ENCODE peak calls at places on chromosomes 2 and 18, in nine cellular contexts. N, H, L, Z, B, F, V, U and I are unnamed samples.

GRCh38 chr2:27832396-27832795 is 57.8 kb downstream of the RBKS start:
- DNase-seq in N (no peak), H (peak), L (no peak), Z (no peak), B (peak), F (no peak), V (peak), U (no peak), I (no peak)

GRCh38 chr2:160286541-160286940 is 86.5 kb upstream of the ITGB6 start:
- DNase-seq in N (no peak), H (no peak), L (no peak), Z (no peak), B (no peak), F (no peak), V (no peak), U (no peak), I (no peak)

GRCh38 chr2:103991591-103991990 is 862.3 kb upstream of the POU3F3 start:
- DNase-seq in N (no peak), H (no peak), L (no peak), Z (no peak), B (no peak), F (no peak), V (no peak), U (no peak), I (no peak)

GRCh38 chr2:175620035-175620434 is 382.0 kb downstream of the LNPK start:
- DNase-seq in N (no peak), H (no peak), L (no peak), Z (no peak), B (no peak), F (no peak), V (no peak), U (no peak), I (no peak)

GRCh38 chr2:41598161-41598894 is 449.5 kb upstream of the PKDCC start:
- DNase-seq in N (no peak), H (peak), L (no peak), Z (no peak), B (no peak), F (no peak), V (peak), U (no peak), I (no peak)

GRCh38 chr2:44169155-44169898 is 652 bp downstream of the PPM1B start:
- DNase-seq in N (no peak), H (peak), L (peak), Z (peak), B (peak), F (peak), V (peak), U (peak), I (peak)

GRCh38 chr18:21115519-21116411 is 4.2 kb upstream of the ROCK1 start:
- DNase-seq in N (no peak), H (peak), L (no peak), Z (no peak), B (peak), F (no peak), V (peak), U (no peak), I (no peak)

GRCh38 chr2:29011650-29012060 is 30.6 kb downstream of the TOGARAM2 start:
- DNase-seq in N (peak), H (no peak), L (peak), Z (no peak), B (no peak), F (peak), V (peak), U (peak), I (no peak)

GRCh38 chr2:54259413-54260240 is 3.6 kb upstream of the TSPYL6 start:
- DNase-seq in N (no peak), H (no peak), L (no peak), Z (no peak), B (no peak), F (no peak), V (no peak), U (no peak), I (no peak)

GRCh38 chr2:169464508-169465386 is 14.5 kb upstream of the BBS5 start:
- DNase-seq in N (no peak), H (peak), L (no peak), Z (no peak), B (no peak), F (no peak), V (no peak), U (no peak), I (no peak)

GRCh38 chr2:33022989-33023731 is 76.4 kb downstream of the LTBP1 start:
- DNase-seq in N (no peak), H (peak), L (no peak), Z (no peak), B (peak), F (no peak), V (peak), U (no peak), I (no peak)

GRCh38 chr2:111695441-111696007 is 188.5 kb downstream of the ANAPC1 start:
- DNase-seq in N (no peak), H (no peak), L (no peak), Z (no peak), B (no peak), F (no peak), V (no peak), U (no peak), I (no peak)

GRCh38 chr2:18362696-18363095 is 197.8 kb downstream of the RDH14 start:
- DNase-seq in N (no peak), H (peak), L (no peak), Z (no peak), B (peak), F (no peak), V (peak), U (no peak), I (no peak)

GRCh38 chr18:37663446-37663845 is 97.8 kb upstream of the CELF4 start:
- DNase-seq in N (no peak), H (no peak), L (no peak), Z (no peak), B (no peak), F (no peak), V (no peak), U (no peak), I (no peak)

GRCh38 chr2:59339121-59339836 is 1098.2 kb upstream of the FANCL start:
- DNase-seq in N (no peak), H (no peak), L (no peak), Z (no peak), B (no peak), F (no peak), V (no peak), U (no peak), I (no peak)

GRCh38 chr2:233147829-233148167 is 87.7 kb downstream of the INPP5D start:
- DNase-seq in N (no peak), H (no peak), L (no peak), Z (no peak), B (no peak), F (no peak), V (no peak), U (no peak), I (no peak)

GRCh38 chr2:127122351-127123027 is 15.5 kb upstream of the BIN1 start:
- DNase-seq in N (no peak), H (no peak), L (no peak), Z (no peak), B (no peak), F (no peak), V (no peak), U (no peak), I (no peak)

GRCh38 chr2:10245661-10246060 is 57.0 kb upstream of the HPCAL1 start:
- DNase-seq in N (no peak), H (no peak), L (no peak), Z (no peak), B (no peak), F (no peak), V (no peak), U (no peak), I (no peak)

GRCh38 chr2:239158641-239159475 is 242.0 kb downstream of the HDAC4 start:
- DNase-seq in N (no peak), H (no peak), L (no peak), Z (no peak), B (no peak), F (no peak), V (no peak), U (no peak), I (no peak)

GRCh38 chr2:39023649-39024048 is 97.2 kb downstream of the SOS1 start:
- DNase-seq in N (no peak), H (no peak), L (no peak), Z (no peak), B (no peak), F (no peak), V (no peak), U (no peak), I (no peak)

GRCh38 chr2:177164131-177164530 is 48.5 kb upstream of the HNRNPA3 start:
- DNase-seq in N (no peak), H (peak), L (no peak), Z (no peak), B (no peak), F (no peak), V (no peak), U (no peak), I (no peak)

GRCh38 chr2:26245810-26246209 is 1.1 kb downstream of the HADHB start:
- DNase-seq in N (no peak), H (peak), L (no peak), Z (no peak), B (no peak), F (no peak), V (peak), U (no peak), I (no peak)

GRCh38 chr2:96819101-96819875 is 3.2 kb downstream of the CNNM3 start:
- DNase-seq in N (no peak), H (no peak), L (no peak), Z (no peak), B (no peak), F (no peak), V (no peak), U (no peak), I (no peak)

GRCh38 chr2:190984595-190984994 is 29.4 kb downstream of the STAT1 start:
- DNase-seq in N (no peak), H (peak), L (no peak), Z (no peak), B (peak), F (no peak), V (peak), U (no peak), I (no peak)

GRCh38 chr2:180572346-180572745 is 408.1 kb upstream of the UBE2E3 start:
- DNase-seq in N (no peak), H (peak), L (no peak), Z (no peak), B (no peak), F (no peak), V (no peak), U (no peak), I (no peak)

GRCh38 chr2:218961651-218962570 is 2.4 kb downstream of the CDK5R2 start:
- DNase-seq in N (peak), H (peak), L (no peak), Z (no peak), B (peak), F (no peak), V (no peak), U (no peak), I (peak)

GRCh38 chr2:132581917-132582316 is 88.1 kb downstream of the LYPD1 start:
- DNase-seq in N (peak), H (no peak), L (no peak), Z (no peak), B (no peak), F (no peak), V (no peak), U (no peak), I (no peak)